ENCODE peak calls at places on chromosome 22, in ten cellular contexts. One of them, this sample, is unnamed.

GRCh38 chr22:29112680-29113079 is 39.8 kb downstream of the KREMEN1 start:
- DNase-seq in HTR-8/SVneo: no peak
- DNase-seq in fibroblast of gingiva: peak
- DNase-seq in DMS153: no peak
- DNase-seq in ACHN: no peak
- DNase-seq in breast epithelium: no peak
- DNase-seq in nephron progenitor cell: no peak
- DNase-seq in GM23248: peak
- DNase-seq in NAMALWA: no peak
- DNase-seq in germinal center: no peak
- DNase-seq in this sample: no peak

GRCh38 chr22:44192098-44192810 is 11.5 kb downstream of the PARVG start:
- DNase-seq in HTR-8/SVneo: no peak
- DNase-seq in fibroblast of gingiva: no peak
- DNase-seq in DMS153: no peak
- DNase-seq in ACHN: peak
- DNase-seq in breast epithelium: no peak
- DNase-seq in nephron progenitor cell: peak
- DNase-seq in GM23248: peak
- DNase-seq in NAMALWA: peak
- DNase-seq in germinal center: no peak
- DNase-seq in this sample: no peak

GRCh38 chr22:22387386-22387736 is 121.2 kb downstream of the ZNF280B start:
- DNase-seq in HTR-8/SVneo: no peak
- DNase-seq in fibroblast of gingiva: no peak
- DNase-seq in DMS153: no peak
- DNase-seq in ACHN: no peak
- DNase-seq in breast epithelium: no peak
- DNase-seq in nephron progenitor cell: no peak
- DNase-seq in GM23248: no peak
- DNase-seq in NAMALWA: no peak
- DNase-seq in germinal center: no peak
- DNase-seq in this sample: no peak

GRCh38 chr22:36769541-36769940 is 6.4 kb downstream of the IFT27 start:
- DNase-seq in HTR-8/SVneo: no peak
- DNase-seq in fibroblast of gingiva: no peak
- DNase-seq in DMS153: no peak
- DNase-seq in ACHN: no peak
- DNase-seq in breast epithelium: peak
- DNase-seq in nephron progenitor cell: no peak
- DNase-seq in GM23248: no peak
- DNase-seq in NAMALWA: no peak
- DNase-seq in germinal center: no peak
- DNase-seq in this sample: no peak

GRCh38 chr22:42291287-42291686 is 20.8 kb upstream of the TCF20 start:
- DNase-seq in HTR-8/SVneo: no peak
- DNase-seq in fibroblast of gingiva: no peak
- DNase-seq in DMS153: no peak
- DNase-seq in ACHN: no peak
- DNase-seq in breast epithelium: no peak
- DNase-seq in nephron progenitor cell: no peak
- DNase-seq in GM23248: no peak
- DNase-seq in NAMALWA: no peak
- DNase-seq in germinal center: no peak
- DNase-seq in this sample: no peak

GRCh38 chr22:19710769-19711106 is 3.6 kb upstream of the SEPTIN5 start:
- DNase-seq in HTR-8/SVneo: no peak
- DNase-seq in fibroblast of gingiva: no peak
- DNase-seq in DMS153: no peak
- DNase-seq in ACHN: no peak
- DNase-seq in breast epithelium: no peak
- DNase-seq in nephron progenitor cell: no peak
- DNase-seq in GM23248: no peak
- DNase-seq in NAMALWA: no peak
- DNase-seq in germinal center: no peak
- DNase-seq in this sample: no peak

GRCh38 chr22:41661088-41661487 is 27.6 kb downstream of the SNU13 start:
- DNase-seq in HTR-8/SVneo: no peak
- DNase-seq in fibroblast of gingiva: no peak
- DNase-seq in DMS153: no peak
- DNase-seq in ACHN: no peak
- DNase-seq in breast epithelium: no peak
- DNase-seq in nephron progenitor cell: no peak
- DNase-seq in GM23248: no peak
- DNase-seq in NAMALWA: no peak
- DNase-seq in germinal center: no peak
- DNase-seq in this sample: no peak

GRCh38 chr22:38038426-38038825 is 18.8 kb upstream of the PICK1 start:
- DNase-seq in HTR-8/SVneo: no peak
- DNase-seq in fibroblast of gingiva: no peak
- DNase-seq in DMS153: no peak
- DNase-seq in ACHN: no peak
- DNase-seq in breast epithelium: no peak
- DNase-seq in nephron progenitor cell: no peak
- DNase-seq in GM23248: no peak
- DNase-seq in NAMALWA: no peak
- DNase-seq in germinal center: no peak
- DNase-seq in this sample: no peak

GRCh38 chr22:43743131-43743530 is 69.0 kb downstream of the EFCAB6 start:
- DNase-seq in HTR-8/SVneo: no peak
- DNase-seq in fibroblast of gingiva: no peak
- DNase-seq in DMS153: no peak
- DNase-seq in ACHN: no peak
- DNase-seq in breast epithelium: no peak
- DNase-seq in nephron progenitor cell: peak
- DNase-seq in GM23248: no peak
- DNase-seq in NAMALWA: peak
- DNase-seq in germinal center: no peak
- DNase-seq in this sample: no peak

GRCh38 chr22:36293606-36294292 is 40.8 kb downstream of the APOL1 start:
- DNase-seq in HTR-8/SVneo: no peak
- DNase-seq in fibroblast of gingiva: no peak
- DNase-seq in DMS153: no peak
- DNase-seq in ACHN: no peak
- DNase-seq in breast epithelium: no peak
- DNase-seq in nephron progenitor cell: no peak
- DNase-seq in GM23248: no peak
- DNase-seq in NAMALWA: no peak
- DNase-seq in germinal center: no peak
- DNase-seq in this sample: no peak

GRCh38 chr22:20738394-20739089 is 35.4 kb upstream of the SERPIND1 start:
- DNase-seq in HTR-8/SVneo: no peak
- DNase-seq in fibroblast of gingiva: no peak
- DNase-seq in DMS153: no peak
- DNase-seq in ACHN: no peak
- DNase-seq in breast epithelium: no peak
- DNase-seq in nephron progenitor cell: no peak
- DNase-seq in GM23248: no peak
- DNase-seq in NAMALWA: no peak
- DNase-seq in germinal center: no peak
- DNase-seq in this sample: no peak

GRCh38 chr22:26535499-26535898 is 23.2 kb upstream of the TFIP11 start:
- DNase-seq in HTR-8/SVneo: no peak
- DNase-seq in fibroblast of gingiva: no peak
- DNase-seq in DMS153: no peak
- DNase-seq in ACHN: no peak
- DNase-seq in breast epithelium: no peak
- DNase-seq in nephron progenitor cell: no peak
- DNase-seq in GM23248: no peak
- DNase-seq in NAMALWA: peak
- DNase-seq in germinal center: peak
- DNase-seq in this sample: no peak

GRCh38 chr22:37765498-37765897 is 42.2 kb upstream of the GCAT start:
- DNase-seq in HTR-8/SVneo: no peak
- DNase-seq in fibroblast of gingiva: no peak
- DNase-seq in DMS153: no peak
- DNase-seq in ACHN: no peak
- DNase-seq in breast epithelium: no peak
- DNase-seq in nephron progenitor cell: no peak
- DNase-seq in GM23248: no peak
- DNase-seq in NAMALWA: no peak
- DNase-seq in germinal center: no peak
- DNase-seq in this sample: no peak

GRCh38 chr22:29259253-29259899 is 8.4 kb downstream of the RHBDD3 start:
- DNase-seq in HTR-8/SVneo: no peak
- DNase-seq in fibroblast of gingiva: no peak
- DNase-seq in DMS153: no peak
- DNase-seq in ACHN: no peak
- DNase-seq in breast epithelium: no peak
- DNase-seq in nephron progenitor cell: no peak
- DNase-seq in GM23248: peak
- DNase-seq in NAMALWA: no peak
- DNase-seq in germinal center: no peak
- DNase-seq in this sample: no peak

GRCh38 chr22:20408891-20409290 is 14.9 kb downstream of the ZNF74 start:
- DNase-seq in HTR-8/SVneo: no peak
- DNase-seq in fibroblast of gingiva: no peak
- DNase-seq in DMS153: no peak
- DNase-seq in ACHN: no peak
- DNase-seq in breast epithelium: no peak
- DNase-seq in nephron progenitor cell: no peak
- DNase-seq in GM23248: no peak
- DNase-seq in NAMALWA: no peak
- DNase-seq in germinal center: no peak
- DNase-seq in this sample: no peak

GRCh38 chr22:42929838-42930155 is 72.7 kb upstream of the ARFGAP3 start:
- DNase-seq in HTR-8/SVneo: no peak
- DNase-seq in fibroblast of gingiva: peak
- DNase-seq in DMS153: no peak
- DNase-seq in ACHN: no peak
- DNase-seq in breast epithelium: no peak
- DNase-seq in nephron progenitor cell: no peak
- DNase-seq in GM23248: peak
- DNase-seq in NAMALWA: no peak
- DNase-seq in germinal center: no peak
- DNase-seq in this sample: no peak

GRCh38 chr22:44891293-44891747 is 118.5 kb downstream of the PHF21B start:
- DNase-seq in HTR-8/SVneo: no peak
- DNase-seq in fibroblast of gingiva: no peak
- DNase-seq in DMS153: no peak
- DNase-seq in ACHN: no peak
- DNase-seq in breast epithelium: peak
- DNase-seq in nephron progenitor cell: no peak
- DNase-seq in GM23248: no peak
- DNase-seq in NAMALWA: no peak
- DNase-seq in germinal center: no peak
- DNase-seq in this sample: no peak

GRCh38 chr22:26660961-26661578 is 3.7 kb downstream of the MIAT start:
- DNase-seq in HTR-8/SVneo: no peak
- DNase-seq in fibroblast of gingiva: no peak
- DNase-seq in DMS153: peak
- DNase-seq in ACHN: no peak
- DNase-seq in breast epithelium: no peak
- DNase-seq in nephron progenitor cell: no peak
- DNase-seq in GM23248: no peak
- DNase-seq in NAMALWA: no peak
- DNase-seq in germinal center: no peak
- DNase-seq in this sample: no peak

GRCh38 chr22:27848005-27848404 is 46.4 kb upstream of the MN1 start:
- DNase-seq in HTR-8/SVneo: no peak
- DNase-seq in fibroblast of gingiva: no peak
- DNase-seq in DMS153: no peak
- DNase-seq in ACHN: no peak
- DNase-seq in breast epithelium: no peak
- DNase-seq in nephron progenitor cell: no peak
- DNase-seq in GM23248: no peak
- DNase-seq in NAMALWA: no peak
- DNase-seq in germinal center: no peak
- DNase-seq in this sample: no peak

GRCh38 chr22:21734540-21735197 is 925 bp downstream of the YPEL1 start:
- DNase-seq in HTR-8/SVneo: no peak
- DNase-seq in fibroblast of gingiva: no peak
- DNase-seq in DMS153: no peak
- DNase-seq in ACHN: no peak
- DNase-seq in breast epithelium: no peak
- DNase-seq in nephron progenitor cell: no peak
- DNase-seq in GM23248: peak
- DNase-seq in NAMALWA: peak
- DNase-seq in germinal center: no peak
- DNase-seq in this sample: no peak

GRCh38 chr22:50016988-50017700 is 4.6 kb upstream of the IL17REL start:
- DNase-seq in HTR-8/SVneo: peak
- DNase-seq in fibroblast of gingiva: no peak
- DNase-seq in DMS153: no peak
- DNase-seq in ACHN: no peak
- DNase-seq in breast epithelium: no peak
- DNase-seq in nephron progenitor cell: no peak
- DNase-seq in GM23248: no peak
- DNase-seq in NAMALWA: no peak
- DNase-seq in germinal center: no peak
- DNase-seq in this sample: no peak

GRCh38 chr22:17228725-17229126 is 9.5 kb upstream of the ADA2 start:
- DNase-seq in HTR-8/SVneo: no peak
- DNase-seq in fibroblast of gingiva: no peak
- DNase-seq in DMS153: no peak
- DNase-seq in ACHN: peak
- DNase-seq in breast epithelium: no peak
- DNase-seq in nephron progenitor cell: no peak
- DNase-seq in GM23248: no peak
- DNase-seq in NAMALWA: no peak
- DNase-seq in germinal center: no peak
- DNase-seq in this sample: no peak

GRCh38 chr22:46714550-46714949 is 23.5 kb downstream of the CERK start:
- DNase-seq in HTR-8/SVneo: no peak
- DNase-seq in fibroblast of gingiva: peak
- DNase-seq in DMS153: no peak
- DNase-seq in ACHN: no peak
- DNase-seq in breast epithelium: no peak
- DNase-seq in nephron progenitor cell: no peak
- DNase-seq in GM23248: peak
- DNase-seq in NAMALWA: no peak
- DNase-seq in germinal center: no peak
- DNase-seq in this sample: no peak

GRCh38 chr22:37639070-37639760 is at the start of gene SH3BP1:
- DNase-seq in HTR-8/SVneo: peak
- DNase-seq in fibroblast of gingiva: no peak
- DNase-seq in DMS153: no peak
- DNase-seq in ACHN: peak
- DNase-seq in breast epithelium: no peak
- DNase-seq in nephron progenitor cell: peak
- DNase-seq in GM23248: peak
- DNase-seq in NAMALWA: peak
- DNase-seq in germinal center: peak
- DNase-seq in this sample: no peak

GRCh38 chr22:19127329-19128008 is 3.6 kb upstream of the TSSK2 start:
- DNase-seq in HTR-8/SVneo: no peak
- DNase-seq in fibroblast of gingiva: no peak
- DNase-seq in DMS153: no peak
- DNase-seq in ACHN: no peak
- DNase-seq in breast epithelium: no peak
- DNase-seq in nephron progenitor cell: no peak
- DNase-seq in GM23248: no peak
- DNase-seq in NAMALWA: no peak
- DNase-seq in germinal center: no peak
- DNase-seq in this sample: no peak

This sample was measured in prostate gland.